ENCODE peak calls at places on chromosomes 7 and 10, in six cellular contexts. H is HepG2, L is GM23248, R is substantia nigra, F is SJCRH30, B is psoas muscle. Z is an unnamed sample.

GRCh38 chr7:22885824-22886255 is 63.2 kb upstream of the TOMM7 start:
- DNase-seq in B (no peak), H (no peak), L (no peak), F (peak; percentile 59), R (no peak), Z (peak; percentile 57)

GRCh38 chr10:76433161-76434005 is 1002.0 kb downstream of the LRMDA start:
- DNase-seq in R (no peak), B (no peak), F (no peak), H (peak; percentile 9), L (no peak), Z (no peak)

GRCh38 chr7:11376549-11376948 is 402.9 kb downstream of the PHF14 start:
- DNase-seq in B (no peak), F (no peak), R (no peak), L (no peak), H (no peak), Z (no peak)

GRCh38 chr10:114545071-114545470 is 113.0 kb downstream of the ABLIM1 start:
- DNase-seq in H (no peak), B (no peak), F (no peak), R (no peak), L (no peak), Z (no peak)

GRCh38 chr10:100364735-100365391 is 17.8 kb downstream of the SCD start:
- DNase-seq in R (peak; percentile 34), H (peak; percentile 72), F (peak; percentile 38), B (peak; percentile 90), L (peak; percentile 43), Z (no peak)

GRCh38 chr7:157668221-157668883 is 331.5 kb downstream of the DNAJB6 start:
- DNase-seq in L (no peak), B (no peak), F (no peak), H (no peak), R (no peak), Z (no peak)

GRCh38 chr7:102985176-102985783 is 72.5 kb downstream of the LRRC17 start:
- DNase-seq in R (no peak), F (no peak), H (no peak), L (no peak), B (no peak), Z (no peak)

GRCh38 chr10:80487791-80488538 is 33.9 kb downstream of the TSPAN14 start:
- DNase-seq in B (peak; percentile 64), R (no peak), L (no peak), H (no peak), F (no peak), Z (peak; percentile 57)

GRCh38 chr7:142452791-142453190 is 194.9 kb upstream of the PRSS58 start:
- DNase-seq in F (no peak), B (no peak), L (no peak), H (no peak), R (no peak), Z (no peak)

GRCh38 chr10:20355011-20355410 is 538.8 kb downstream of the PLXDC2 start:
- DNase-seq in L (no peak), B (no peak), R (no peak), H (no peak), F (no peak), Z (no peak)

GRCh38 chr7:40329601-40330153 is 194.9 kb downstream of the SUGCT start:
- DNase-seq in L (peak; percentile 67), H (peak; percentile 52), R (no peak), B (no peak), F (no peak), Z (peak; percentile 11)

GRCh38 chr7:102203218-102203617 is 83.5 kb upstream of the SH2B2 start:
- DNase-seq in L (no peak), B (no peak), R (no peak), H (no peak), F (no peak), Z (no peak)

GRCh38 chr10:129792864-129793263 is 171.2 kb downstream of the EBF3 start:
- DNase-seq in B (no peak), H (no peak), F (no peak), L (no peak), R (no peak), Z (no peak)

GRCh38 chr10:28320799-28321198 is 17.9 kb upstream of the MPP7 start:
- DNase-seq in R (no peak), F (no peak), L (no peak), H (no peak), B (peak; percentile 50), Z (no peak)

GRCh38 chr7:107788662-107789061 is 14.4 kb downstream of the SLC26A3 start:
- DNase-seq in R (no peak), H (no peak), F (no peak), L (no peak), B (no peak), Z (no peak)

GRCh38 chr7:107785170-107785569 is 17.9 kb downstream of the SLC26A3 start:
- DNase-seq in B (no peak), R (no peak), F (no peak), L (no peak), H (no peak), Z (no peak)

GRCh38 chr7:107783648-107784047 is 19.4 kb downstream of the SLC26A3 start:
- DNase-seq in H (no peak), F (no peak), B (no peak), R (no peak), L (no peak), Z (no peak)

GRCh38 chr7:107788216-107788615 is 14.8 kb downstream of the SLC26A3 start:
- DNase-seq in F (no peak), L (no peak), H (no peak), B (no peak), R (no peak), Z (no peak)

GRCh38 chr7:107785926-107786325 is 17.1 kb downstream of the SLC26A3 start:
- DNase-seq in H (no peak), L (no peak), B (no peak), R (no peak), F (no peak), Z (no peak)
- H3K27ac ChIP-seq in H (no peak overlapping the region), L (no peak overlapping the region), B (no peak overlapping the region), R (no peak overlapping the region), F (no peak overlapping the region), Z (no peak overlapping the region)

GRCh38 chr10:59285848-59286247 is 76.5 kb downstream of the FAM13C start:
- DNase-seq in F (no peak), H (no peak), R (no peak), B (no peak), L (no peak), Z (no peak)
- H3K27ac ChIP-seq in F (no peak overlapping the region), H (no peak overlapping the region), R (peak overlapping the region; percentile 93), B (peak overlapping the region; percentile 82), L (no peak overlapping the region), Z (no peak overlapping the region)

GRCh38 chr10:113086282-113086681 is 136.2 kb downstream of the TCF7L2 start:
- DNase-seq in H (peak; percentile 92), B (no peak), F (no peak), L (no peak), R (no peak), Z (no peak)
- H3K27ac ChIP-seq in H (no peak overlapping the region), B (no peak overlapping the region), F (peak overlapping the region; percentile 46), L (peak overlapping the region; percentile 88), R (no peak overlapping the region), Z (no peak overlapping the region)

GRCh38 chr7:132269718-132270117 is 306.6 kb downstream of the PLXNA4 start:
- DNase-seq in F (no peak), B (no peak), R (no peak), L (no peak), H (no peak), Z (no peak)
- H3K27ac ChIP-seq in F (no peak overlapping the region), B (no peak overlapping the region), R (no peak overlapping the region), L (no peak overlapping the region), H (no peak overlapping the region), Z (no peak overlapping the region)

GRCh38 chr10:74669210-74669609 is 157.2 kb upstream of the KAT6B start:
- DNase-seq in R (no peak), H (no peak), F (no peak), B (no peak), L (no peak), Z (no peak)
- H3K27ac ChIP-seq in R (no peak overlapping the region), H (no peak overlapping the region), F (no peak overlapping the region), B (no peak overlapping the region), L (no peak overlapping the region), Z (no peak overlapping the region)

Z was measured in CD8-positive, alpha-beta memory T cell.